ENCODE peak calls at places on chromosomes 12 and 14, in seven cellular contexts. Z is brain microvascular endothelial cell, E is mesendoderm, A is endodermal cell, W is GM12878, T is left ventricle myocardium inferior, H is upper lobe of left lung. Q is an unnamed sample.

GRCh38 chr12:115468087-115468510 is 784.1 kb upstream of the TBX3 start:
- DNase-seq in Z (peak), E (peak), A (peak), W (no peak), T (no peak), H (no peak), Q (no peak)

GRCh38 chr14:101480747-101481530 is 80.4 kb upstream of the DIO3 start:
- DNase-seq in Z (no peak), E (no peak), A (peak), W (no peak), T (no peak), H (peak), Q (peak)

GRCh38 chr12:111529424-111530368 is 69.4 kb downstream of the ATXN2 start:
- DNase-seq in Z (peak), E (peak), A (peak), W (peak), T (no peak), H (peak), Q (peak)

GRCh38 chr12:80846930-80847329 is 90.8 kb downstream of the LIN7A start:
- DNase-seq in Z (no peak), E (peak), A (no peak), W (no peak), T (no peak), H (no peak), Q (no peak)

GRCh38 chr14:60166144-60166543 is 946 bp upstream of the DHRS7 start:
- DNase-seq in Z (no peak), E (no peak), A (no peak), W (no peak), T (no peak), H (no peak), Q (no peak)

GRCh38 chr12:127272864-127273263 is 994.1 kb upstream of the TMEM132C start:
- DNase-seq in Z (peak), E (no peak), A (no peak), W (no peak), T (no peak), H (no peak), Q (peak)

GRCh38 chr12:91413591-91413990 is 231.0 kb upstream of the DCN start:
- DNase-seq in Z (peak), E (peak), A (no peak), W (no peak), T (no peak), H (peak), Q (peak)

GRCh38 chr12:11183009-11183408 is 3.7 kb downstream of the TAS2R42 start:
- DNase-seq in Z (no peak), E (no peak), A (no peak), W (no peak), T (no peak), H (no peak), Q (no peak)

GRCh38 chr12:117968826-117969659 is at the start of gene KSR2:
- DNase-seq in Z (peak), E (peak), A (peak), W (no peak), T (no peak), H (peak), Q (no peak)

GRCh38 chr14:89307409-89307808 is 109.6 kb downstream of the FOXN3 start:
- DNase-seq in Z (no peak), E (no peak), A (no peak), W (no peak), T (no peak), H (no peak), Q (no peak)
- H3K4me3 ChIP-seq in Z (no peak), E (no peak), A (no peak), W (peak), T (no peak), H (no peak), Q (no peak)

DNA sequence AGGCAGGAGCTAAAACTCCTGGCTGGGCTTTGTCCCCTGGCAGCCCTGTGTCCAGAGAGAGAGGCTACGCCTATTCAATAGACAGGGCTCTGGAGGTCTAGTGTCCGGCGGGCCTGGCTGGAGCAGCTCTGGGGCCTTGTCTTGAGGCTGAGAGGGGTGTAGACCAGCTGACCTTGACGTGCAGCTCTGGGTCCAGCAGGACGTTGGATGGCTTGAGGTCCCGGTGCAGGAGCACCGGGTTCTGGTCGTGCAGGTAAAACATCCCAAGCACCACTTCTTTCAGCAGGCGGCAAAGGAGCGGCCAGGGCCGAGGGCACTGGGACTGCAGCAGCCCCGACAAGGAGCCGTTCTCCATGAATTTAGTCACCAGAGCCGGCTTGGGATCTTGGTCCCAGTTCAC is 948 bp downstream of the RIPK3 start:
- DNase-seq in Z (no peak), E (no peak), A (no peak), W (no peak), T (no peak), H (no peak), Q (no peak)
- H3K4me3 ChIP-seq in Z (no peak), E (no peak), A (no peak), W (peak), T (peak), H (peak), Q (peak)

GRCh38 chr12:71948390-71948789 is 9.7 kb downstream of the TPH2 start:
- DNase-seq in Z (no peak), E (peak), A (peak), W (no peak), T (no peak), H (no peak), Q (no peak)

GRCh38 chr12:71945883-71946282 is 7.2 kb downstream of the TPH2 start:
- DNase-seq in Z (no peak), E (no peak), A (no peak), W (no peak), T (no peak), H (no peak), Q (no peak)

GRCh38 chr12:71950404-71950803 is 11.8 kb downstream of the TPH2 start:
- DNase-seq in Z (no peak), E (no peak), A (no peak), W (no peak), T (no peak), H (no peak), Q (no peak)

GRCh38 chr12:71945121-71945520 is 6.5 kb downstream of the TPH2 start:
- DNase-seq in Z (no peak), E (no peak), A (no peak), W (no peak), T (no peak), H (no peak), Q (peak)

DNA sequence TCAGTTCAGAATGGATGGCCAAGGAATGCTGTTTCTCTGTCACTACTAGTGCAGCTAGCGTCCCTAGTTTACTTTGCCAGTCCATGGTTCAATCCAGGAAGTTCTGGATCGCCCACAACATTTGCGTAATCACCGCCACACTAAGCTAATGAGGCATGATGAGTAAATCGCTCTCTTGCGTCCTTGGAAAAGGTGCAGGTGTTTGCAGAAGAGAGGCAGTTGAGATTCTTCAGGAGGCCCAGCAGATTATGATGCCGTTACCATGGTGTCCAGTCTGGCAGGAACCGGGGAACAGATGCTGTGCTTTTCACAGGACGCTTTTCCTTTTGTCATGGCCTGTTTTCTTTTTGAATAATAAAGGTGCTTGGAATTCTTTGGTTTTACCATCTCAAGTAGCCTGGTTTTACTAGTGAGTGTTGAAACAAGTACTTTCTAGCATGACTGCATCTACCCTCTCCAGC is 9.0 kb downstream of the TPH2 start:
- DNase-seq in Z (no peak), E (peak), A (peak), W (no peak), T (no peak), H (peak), Q (peak)
- H3K4me3 ChIP-seq in Z (no peak), E (no peak), A (no peak), W (no peak), T (no peak), H (no peak), Q (no peak)

GRCh38 chr14:47590763-47591162 is 84.6 kb downstream of the MDGA2 start:
- DNase-seq in Z (no peak), E (no peak), A (no peak), W (no peak), T (no peak), H (no peak), Q (no peak)
- H3K4me3 ChIP-seq in Z (no peak), E (no peak), A (no peak), W (no peak), T (no peak), H (no peak), Q (no peak)

GRCh38 chr12:12353276-12353675 is 3.2 kb upstream of the MANSC1 start:
- DNase-seq in Z (no peak), E (no peak), A (no peak), W (no peak), T (no peak), H (no peak), Q (no peak)
- H3K4me3 ChIP-seq in Z (no peak), E (no peak), A (no peak), W (no peak), T (no peak), H (no peak), Q (no peak)

DNA sequence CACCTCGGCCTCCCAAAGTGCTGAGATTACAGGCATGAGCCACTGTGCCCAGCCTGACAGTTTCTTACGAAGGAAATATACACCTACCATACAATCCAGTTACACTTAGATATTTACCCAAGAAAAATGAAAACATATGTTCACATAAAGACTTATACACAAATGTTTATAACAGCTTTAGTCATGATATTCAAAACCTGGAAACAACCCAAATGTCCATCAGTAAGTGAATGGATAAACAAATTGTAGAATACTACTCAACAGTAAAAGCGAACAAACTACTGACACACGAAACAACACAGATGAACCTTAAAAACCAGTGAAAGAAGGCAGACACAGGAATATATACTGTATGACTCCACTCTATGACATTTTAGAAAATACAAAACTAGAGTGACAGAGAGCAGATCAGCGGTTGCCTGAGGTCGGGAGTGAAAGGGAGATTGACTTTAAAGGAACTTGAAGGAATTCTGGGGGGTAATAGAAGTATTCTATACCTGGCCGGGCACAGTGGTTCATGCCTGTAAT is 83.6 kb downstream of the SPRING1 start:
- DNase-seq in Z (no peak), E (no peak), A (no peak), W (no peak), T (no peak), H (no peak), Q (peak)
- H3K4me3 ChIP-seq in Z (no peak), E (no peak), A (no peak), W (no peak), T (no peak), H (no peak), Q (no peak)

GRCh38 chr12:121632069-121632970 is 6.0 kb downstream of the ORAI1 start:
- DNase-seq in Z (no peak), E (no peak), A (no peak), W (no peak), T (no peak), H (no peak), Q (peak)
- H3K4me3 ChIP-seq in Z (no peak), E (no peak), A (peak), W (peak), T (no peak), H (no peak), Q (no peak)

GRCh38 chr12:52415870-52416750 is 10.0 kb upstream of the KRT82 start:
- DNase-seq in Z (peak), E (no peak), A (no peak), W (no peak), T (no peak), H (no peak), Q (peak)

GRCh38 chr12:52419656-52420055 is 13.5 kb upstream of the KRT82 start:
- DNase-seq in Z (no peak), E (no peak), A (no peak), W (no peak), T (no peak), H (no peak), Q (no peak)

GRCh38 chr12:52417742-52418141 is 11.6 kb upstream of the KRT82 start:
- DNase-seq in Z (no peak), E (no peak), A (no peak), W (no peak), T (no peak), H (peak), Q (no peak)

GRCh38 chr12:52416788-52417187 is 10.7 kb upstream of the KRT82 start:
- DNase-seq in Z (no peak), E (no peak), A (no peak), W (no peak), T (no peak), H (no peak), Q (no peak)

DNA sequence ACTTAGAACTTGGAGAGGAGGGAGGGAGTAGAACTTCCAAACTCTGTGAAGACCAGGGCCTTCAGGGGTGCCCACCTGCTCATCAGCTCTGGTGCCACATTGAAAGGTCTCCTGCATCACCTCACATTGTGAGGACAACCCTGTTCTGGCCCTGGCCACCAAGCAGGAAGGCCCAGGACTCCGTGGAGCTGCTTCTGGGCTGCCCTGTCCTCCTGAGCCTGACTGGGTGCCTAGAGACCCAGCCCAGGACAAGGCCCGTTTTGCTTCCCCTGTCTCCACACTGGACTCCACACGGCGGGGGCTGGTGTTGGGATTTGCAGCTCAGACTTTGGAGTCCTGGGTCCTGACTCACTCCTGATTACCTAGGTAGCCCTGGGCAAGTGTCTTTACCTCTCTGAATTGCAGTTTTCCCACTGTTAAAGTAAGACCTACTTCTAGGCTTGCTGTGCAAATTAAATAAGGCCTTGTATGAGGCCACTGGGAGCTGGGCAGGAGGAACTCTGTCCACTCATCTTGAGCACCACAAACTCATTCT is 12.5 kb upstream of the KRT82 start:
- DNase-seq in Z (no peak), E (no peak), A (no peak), W (no peak), T (no peak), H (no peak), Q (no peak)
- H3K4me3 ChIP-seq in Z (no peak), E (no peak), A (no peak), W (no peak), T (no peak), H (no peak), Q (no peak)

Q was measured in foreskin fibroblast.